ENCODE peak calls at places on chromosomes 2 and 18, in nine cellular contexts. R, N, D, P, W, V, A, X and T are unnamed samples.

GRCh38 chr2:207223051-207223450 is 57.3 kb upstream of the KLF7 start:
- DNase-seq in W (peak; percentile 48), D (peak; percentile 79), V (peak; percentile 62), P (no peak), X (no peak), A (no peak), N (no peak), R (no peak), T (peak; percentile 40)

GRCh38 chr18:72752220-72752619 is 115.6 kb downstream of the NETO1 start:
- DNase-seq in N (no peak), D (no peak), V (no peak), P (no peak), R (no peak), X (no peak), A (no peak), W (no peak), T (no peak)

GRCh38 chr2:159075726-159076125 is 107.3 kb downstream of the TANC1 start:
- DNase-seq in D (peak; percentile 61), P (no peak), W (no peak), R (no peak), V (no peak), N (no peak), A (no peak), X (no peak), T (no peak)

GRCh38 chr18:34803877-34804276 is 93.8 kb downstream of the DTNA start:
- DNase-seq in V (no peak), X (no peak), N (no peak), P (no peak), A (no peak), D (no peak), R (no peak), W (no peak), T (no peak)

GRCh38 chr2:39120771-39121522 is at the start of gene SOS1:
- DNase-seq in W (peak; percentile 93), X (peak; percentile 83), D (peak; percentile 87), N (peak; percentile 94), A (peak; percentile 96), R (peak; percentile 94), V (peak; percentile 96), P (peak; percentile 95), T (peak; percentile 89)

GRCh38 chr18:80034852-80035406 is 695 bp downstream of the RBFA start:
- DNase-seq in V (no peak), A (no peak), N (no peak), X (no peak), D (no peak), P (no peak), W (no peak), R (peak; percentile 16), T (no peak)

GRCh38 chr2:68225119-68225632 is 27.2 kb downstream of the PPP3R1 start:
- DNase-seq in A (peak; percentile 50), N (peak; percentile 20), R (peak; percentile 34), D (no peak), P (no peak), W (no peak), X (peak; percentile 20), V (no peak), T (peak; percentile 22)

GRCh38 chr2:9373047-9373446 is 50.3 kb downstream of the ITGB1BP1 start:
- DNase-seq in P (no peak), X (no peak), W (no peak), R (no peak), A (no peak), D (no peak), V (no peak), N (no peak), T (no peak)

GRCh38 chr2:28578768-28579167 is 82.9 kb downstream of the PLB1 start:
- DNase-seq in N (no peak), X (no peak), V (no peak), P (no peak), R (no peak), D (no peak), W (no peak), A (no peak), T (no peak)

GRCh38 chr2:216694826-216695217 is 527 bp downstream of the IGFBP5 start:
- DNase-seq in W (no peak), R (no peak), D (no peak), P (no peak), N (no peak), V (no peak), X (no peak), A (no peak), T (no peak)

GRCh38 chr18:27073404-27073830 is 111.7 kb downstream of the CHST9 start:
- DNase-seq in A (no peak), R (no peak), P (no peak), W (peak; percentile 23), D (no peak), X (no peak), N (no peak), V (no peak), T (peak; percentile 48)

GRCh38 chr2:231640646-231641111 is 48.0 kb downstream of the TEX44 start:
- DNase-seq in P (peak; percentile 64), A (peak; percentile 41), X (no peak), W (no peak), N (peak; percentile 65), V (no peak), R (peak; percentile 26), D (no peak), T (no peak)

GRCh38 chr2:127649684-127650040 is 3.7 kb downstream of the GPR17 start:
- DNase-seq in X (peak; percentile 57), V (peak; percentile 79), W (peak; percentile 89), D (peak; percentile 49), A (peak; percentile 92), N (peak; percentile 81), P (peak; percentile 85), R (peak; percentile 89), T (peak; percentile 87)

GRCh38 chr2:120395686-120396518 is 50.0 kb downstream of the INHBB start:
- DNase-seq in P (no peak), X (no peak), N (no peak), W (no peak), A (no peak), D (no peak), V (no peak), R (no peak), T (no peak)

GRCh38 chr2:128808462-128809255 is 490.0 kb upstream of the HS6ST1 start:
- DNase-seq in A (no peak), W (no peak), D (peak; percentile 24), P (no peak), N (peak; percentile 37), R (peak; percentile 10), V (no peak), X (no peak), T (no peak)

GRCh38 chr2:96949701-96950350 is 36.6 kb downstream of the FAM178B start:
- DNase-seq in N (no peak), W (no peak), X (no peak), R (no peak), D (no peak), P (no peak), A (no peak), V (no peak), T (no peak)

GRCh38 chr18:36375118-36375517 is 77.6 kb downstream of the FHOD3 start:
- DNase-seq in X (no peak), V (no peak), A (no peak), D (no peak), P (no peak), W (no peak), R (no peak), N (no peak), T (no peak)

GRCh38 chr2:112273349-112273748 is 2.0 kb upstream of the ZC3H6 start:
- DNase-seq in V (no peak), P (no peak), R (no peak), A (no peak), W (no peak), X (no peak), N (no peak), D (no peak), T (no peak)

GRCh38 chr2:112276954-112277353 is 1.6 kb downstream of the ZC3H6 start:
- DNase-seq in N (no peak), W (no peak), R (peak; percentile 24), D (no peak), X (no peak), A (no peak), P (no peak), V (no peak), T (no peak)

GRCh38 chr2:112277591-112278220 is 2.3 kb downstream of the ZC3H6 start:
- DNase-seq in R (peak; percentile 67), A (no peak), N (no peak), V (no peak), P (no peak), D (no peak), X (no peak), W (no peak), T (no peak)

GRCh38 chr2:112275887-112276773 is 733 bp downstream of the ZC3H6 start:
- DNase-seq in N (peak; percentile 78), D (peak; percentile 81), V (peak; percentile 60), X (no peak), A (peak; percentile 72), P (peak; percentile 90), W (peak; percentile 84), R (peak; percentile 91), T (peak; percentile 81)

GRCh38 chr2:112275314-112275886 is at the start of gene ZC3H6:
- DNase-seq in X (peak; percentile 89), R (peak; percentile 98), A (peak; percentile 99), W (peak; percentile 97), N (peak; percentile 99), P (peak; percentile 99), D (peak; percentile 98), V (peak; percentile 99), T (peak; percentile 97)
- TF ChIP-seq CTCF in X (no peak), R (no peak), A (no peak), W (peak; percentile 5), N (peak; percentile 86), P (peak; percentile 52), D (no peak), V (no peak), T (no peak)

GRCh38 chr18:61612517-61612916 is 279.3 kb downstream of the CDH20 start:
- DNase-seq in X (no peak), N (no peak), P (no peak), D (no peak), W (no peak), V (no peak), R (no peak), A (no peak), T (no peak)
- TF ChIP-seq CTCF in X (peak; percentile 22), N (no peak), P (no peak), D (peak; percentile 20), W (no peak), V (peak; percentile 46), R (no peak), A (no peak), T (no peak)

DNA sequence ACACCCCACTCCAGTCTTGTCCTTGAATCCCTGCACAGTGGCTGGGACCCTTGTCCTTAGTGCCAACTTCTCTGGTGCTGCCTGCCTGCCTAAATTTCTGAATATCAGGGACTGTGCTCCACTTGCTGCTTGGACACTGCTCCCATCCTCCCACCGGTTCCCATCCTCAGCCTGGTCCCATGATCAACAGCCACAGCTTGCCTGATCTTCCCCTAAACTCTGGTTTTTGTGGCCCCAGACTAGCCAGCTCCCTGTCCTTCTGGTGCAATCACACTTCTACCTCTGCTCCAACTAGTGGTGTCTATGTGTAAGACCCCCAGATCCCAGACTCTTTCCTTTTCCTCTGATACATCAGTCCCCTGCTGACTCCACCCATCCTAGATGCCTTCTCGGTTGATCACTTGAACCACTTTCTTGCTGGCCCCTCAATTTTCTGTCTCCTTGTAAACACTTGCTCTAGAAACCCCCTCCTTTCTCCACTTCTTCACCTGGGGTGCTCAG is 37.2 kb upstream of the POLE4 start:
- DNase-seq in W (no peak), N (no peak), P (no peak), V (peak; percentile 10), D (no peak), A (no peak), R (no peak), X (no peak), T (no peak)
- TF ChIP-seq CTCF in W (no peak), N (no peak), P (no peak), V (peak; percentile 50), D (no peak), A (no peak), R (no peak), X (no peak), T (no peak)

GRCh38 chr18:48639772-48640432 is 101.1 kb downstream of the CTIF start:
- DNase-seq in A (no peak), V (no peak), W (peak; percentile 46), R (no peak), D (no peak), N (no peak), X (no peak), P (peak; percentile 7), T (no peak)
- TF ChIP-seq CTCF in A (peak; percentile 24), V (peak; percentile 67), W (peak; percentile 43), R (peak; percentile 36), D (no peak), N (no peak), X (peak; percentile 40), P (no peak), T (peak; percentile 4)